ENCODE peak calls at places on chromosome 10, in five cellular contexts. C is mesenchymal stem cell, O is mesendoderm, H is H9, I is IMR-90. F is an unnamed sample.

GRCh38 chr10:123916775-123917174 is 25.2 kb upstream of the CPXM2 start:
- DNase-seq in C (no peak), H (no peak), I (no peak), O (no peak), F (no peak)

GRCh38 chr10:90967865-90968264 is 47.0 kb upstream of the ANKRD1 start:
- DNase-seq in I (no peak), H (no peak), C (no peak), O (no peak), F (no peak)

GRCh38 chr10:13686331-13686752 is 99.6 kb downstream of the PRPF18 start:
- DNase-seq in O (no peak), H (no peak), I (peak; percentile 50), C (no peak), F (no peak)

GRCh38 chr10:103592186-103593021 is 98.9 kb downstream of the NEURL1 start:
- DNase-seq in O (peak; percentile 66), I (peak; percentile 38), C (peak; percentile 34), H (peak; percentile 77), F (peak; percentile 46)

GRCh38 chr10:8137272-8137680 is 82.8 kb downstream of the GATA3 start:
- DNase-seq in C (no peak), H (no peak), I (no peak), O (no peak), F (no peak)

GRCh38 chr10:104614245-104614831 is 26.8 kb upstream of the SORCS3 start:
- DNase-seq in H (peak; percentile 55), I (peak; percentile 3), O (peak; percentile 59), C (no peak), F (peak; percentile 82)

GRCh38 chr10:63157845-63158624 is 24.9 kb downstream of the NRBF2 start:
- DNase-seq in H (peak; percentile 65), I (peak; percentile 95), C (peak; percentile 88), O (peak; percentile 93), F (no peak)

GRCh38 chr10:48759113-48759901 is 74.6 kb downstream of the WDFY4 start:
- DNase-seq in I (no peak), C (no peak), O (no peak), H (no peak), F (no peak)

GRCh38 chr10:69451784-69452251 is 553 bp downstream of the TSPAN15 start:
- DNase-seq in I (no peak), H (peak; percentile 78), C (no peak), O (peak; percentile 33), F (peak; percentile 79)

GRCh38 chr10:88401671-88402347 is 181.3 kb downstream of the RNLS start:
- DNase-seq in H (no peak), C (peak; percentile 29), O (no peak), I (peak; percentile 35), F (no peak)

GRCh38 chr10:37975407-37975991 is 948 bp downstream of the ZNF25 start:
- DNase-seq in I (peak; percentile 38), O (peak; percentile 9), C (peak; percentile 36), H (no peak), F (no peak)

GRCh38 chr10:31101123-31101522 is 69.5 kb upstream of the ZNF438 start:
- DNase-seq in C (peak; percentile 90), O (no peak), I (peak; percentile 93), H (no peak), F (no peak)

GRCh38 chr10:6929157-6929830 is 349.2 kb upstream of the PRKCQ start:
- DNase-seq in C (no peak), H (no peak), O (no peak), I (no peak), F (no peak)

GRCh38 chr10:71878327-71879034 is 27.4 kb upstream of the PSAP start:
- DNase-seq in O (peak; percentile 77), H (peak; percentile 44), I (no peak), C (no peak), F (no peak)

GRCh38 chr10:93993782-93994668 is at the start of gene PLCE1:
- DNase-seq in C (peak; percentile 53), I (peak; percentile 19), O (peak; percentile 58), H (peak; percentile 62), F (no peak)

GRCh38 chr10:88896336-88897018 is 16.4 kb downstream of the STAMBPL1 start:
- DNase-seq in H (no peak), I (no peak), C (no peak), O (no peak), F (no peak)

GRCh38 chr10:71531485-71532446 is 135.0 kb downstream of the CDH23 start:
- DNase-seq in I (no peak), O (no peak), H (no peak), C (no peak), F (no peak)

GRCh38 chr10:86524225-86524982 is 2.8 kb upstream of the WAPL start:
- DNase-seq in H (no peak), C (no peak), I (no peak), O (no peak), F (no peak)

GRCh38 chr10:490891-491571 is 198.4 kb downstream of the DIP2C start:
- DNase-seq in O (peak; percentile 35), C (peak; percentile 93), I (peak; percentile 60), H (no peak), F (no peak)

GRCh38 chr10:118953999-118954398 is 75.5 kb upstream of the NANOS1 start:
- DNase-seq in I (no peak), O (no peak), C (no peak), H (peak; percentile 9), F (no peak)

GRCh38 chr10:68869623-68870022 is 31.5 kb upstream of the DDX50 start:
- DNase-seq in C (no peak), O (no peak), I (no peak), H (no peak), F (no peak)

GRCh38 chr10:26841733-26842317 is 18.9 kb downstream of the ABI1 start:
- DNase-seq in O (no peak), I (no peak), C (no peak), H (no peak), F (no peak)

GRCh38 chr10:95248989-95249388 is 41.8 kb downstream of the PDLIM1 start:
- DNase-seq in I (no peak), H (peak; percentile 23), C (no peak), O (no peak), F (peak; percentile 38)

GRCh38 chr10:95245425-95246055 is 45.3 kb downstream of the PDLIM1 start:
- DNase-seq in H (no peak), I (peak; percentile 34), C (no peak), O (no peak), F (no peak)

GRCh38 chr10:95247881-95248583 is 42.8 kb downstream of the PDLIM1 start:
- DNase-seq in O (peak; percentile 40), H (no peak), C (no peak), I (no peak), F (peak; percentile 47)

GRCh38 chr10:95247200-95247880 is 43.5 kb downstream of the PDLIM1 start:
- DNase-seq in C (peak; percentile 91), H (no peak), I (peak; percentile 95), O (peak; percentile 71), F (no peak)

DNA sequence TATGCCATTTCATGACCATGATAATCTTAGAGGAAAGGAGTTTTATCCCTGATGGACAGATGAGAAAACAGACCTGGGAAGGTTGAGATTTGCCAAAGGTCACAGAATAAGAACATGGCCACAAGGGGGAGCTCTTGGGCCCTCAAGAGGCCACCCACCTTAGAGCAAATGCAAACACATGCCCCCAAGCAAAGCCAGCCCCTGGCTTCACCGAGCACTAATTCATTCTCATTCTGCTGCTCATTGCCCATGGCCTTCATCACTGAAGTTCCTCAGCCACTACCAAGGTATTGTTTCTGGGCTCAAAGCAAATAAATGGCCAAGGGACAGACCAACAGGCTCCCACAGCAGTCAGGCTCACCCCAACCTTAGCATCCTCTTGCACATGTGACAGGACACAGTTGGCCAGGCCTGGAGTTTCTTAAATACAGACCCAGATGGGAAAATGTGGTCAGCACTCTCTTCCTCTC is 44.2 kb downstream of the PDLIM1 start:
- DNase-seq in C (peak; percentile 83), O (peak; percentile 92), I (peak; percentile 81), H (peak; percentile 80), F (peak; percentile 90)
- H4K8ac ChIP-seq in C (no peak overlapping the region), O (no peak overlapping the region), I (peak overlapping the region; percentile 35), H (no peak overlapping the region), F (no peak overlapping the region)

GRCh38 chr10:114881462-114881861 is 56.5 kb upstream of the TRUB1 start:
- DNase-seq in O (peak; percentile 82), H (no peak), C (peak; percentile 88), I (no peak), F (no peak)

GRCh38 chr10:114879093-114879492 is 57.5 kb downstream of the FHIP2A start:
- DNase-seq in I (no peak), O (peak; percentile 10), H (no peak), C (no peak), F (no peak)

GRCh38 chr10:114881916-114882315 is 56.1 kb upstream of the TRUB1 start:
- DNase-seq in C (peak; percentile 84), I (no peak), H (no peak), O (peak; percentile 36), F (no peak)

GRCh38 chr10:114877301-114877644 is 55.7 kb downstream of the FHIP2A start:
- DNase-seq in I (no peak), H (no peak), O (no peak), C (no peak), F (no peak)

GRCh38 chr10:114879541-114880158 is 58.1 kb downstream of the FHIP2A start:
- DNase-seq in C (peak; percentile 27), O (peak; percentile 80), H (peak; percentile 75), I (peak; percentile 16), F (peak; percentile 83)
- H4K8ac ChIP-seq in C (peak overlapping the region; percentile 67), O (no peak overlapping the region), H (no peak overlapping the region), I (no peak overlapping the region), F (no peak overlapping the region)

GRCh38 chr10:110430369-110431273 is 67.1 kb upstream of the DUSP5 start:
- DNase-seq in O (no peak), C (no peak), I (no peak), H (no peak), F (no peak)
- H4K8ac ChIP-seq in O (no peak overlapping the region), C (no peak overlapping the region), I (no peak overlapping the region), H (no peak overlapping the region), F (no peak overlapping the region)

GRCh38 chr10:28733245-28733644 is 55.9 kb downstream of the BAMBI start:
- DNase-seq in I (no peak), O (no peak), H (no peak), C (no peak), F (no peak)

GRCh38 chr10:28738200-28738599 is 60.9 kb downstream of the BAMBI start:
- DNase-seq in H (no peak), O (peak; percentile 42), C (no peak), I (no peak), F (peak; percentile 59)

GRCh38 chr10:28737096-28737495 is 59.8 kb downstream of the BAMBI start:
- DNase-seq in C (no peak), I (no peak), O (no peak), H (no peak), F (no peak)

GRCh38 chr10:28733647-28734046 is 56.3 kb downstream of the BAMBI start:
- DNase-seq in H (no peak), C (no peak), O (peak; percentile 49), I (no peak), F (no peak)

DNA sequence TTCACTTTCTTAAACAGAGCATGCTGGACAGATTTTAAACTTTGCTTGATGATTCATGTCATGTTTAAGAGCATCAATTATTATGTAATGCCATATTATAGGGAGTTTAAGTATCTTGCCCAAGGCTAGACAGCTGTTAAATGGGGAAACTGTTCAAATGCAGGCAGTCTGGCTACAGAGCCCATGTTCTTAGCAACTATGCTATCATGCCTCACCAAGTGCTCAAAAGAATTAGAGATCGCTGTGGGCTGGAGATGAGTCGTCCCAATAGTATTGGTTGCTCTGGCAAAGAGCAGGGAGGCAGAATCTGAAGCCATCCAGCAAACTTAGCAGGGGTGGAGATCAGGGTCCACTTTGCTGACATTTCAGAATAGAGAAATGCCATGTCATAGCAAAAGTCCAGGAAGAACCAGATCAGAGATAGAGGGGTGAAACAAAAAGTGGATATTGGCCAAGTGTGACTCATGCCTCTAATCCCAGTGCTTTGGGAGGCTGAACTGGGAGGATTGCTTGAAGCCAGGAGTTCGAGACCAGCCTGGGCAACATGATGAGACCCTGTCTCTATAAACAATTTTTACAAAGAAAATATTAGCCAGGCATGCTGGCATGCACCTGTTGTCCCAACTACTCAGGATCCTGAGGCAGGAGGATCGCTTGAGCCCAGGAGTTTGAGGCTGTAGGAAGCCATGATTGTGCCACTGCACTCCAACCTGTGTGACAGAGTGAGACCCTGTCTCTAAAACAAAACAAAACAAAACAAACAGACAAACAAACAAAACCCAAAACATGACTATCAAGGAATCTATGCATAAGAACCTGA is 57.8 kb downstream of the BAMBI start:
- DNase-seq in H (no peak), C (peak; percentile 98), O (peak; percentile 89), I (peak; percentile 96), F (no peak)
- H4K8ac ChIP-seq in H (no peak overlapping the region), C (peak overlapping the region; percentile 48), O (no peak overlapping the region), I (no peak overlapping the region), F (no peak overlapping the region)

F was measured in H1.